ENCODE peak calls at places on chromosomes 11 and 22, in six cellular contexts. One of them, this sample, is unnamed.

GRCh38 chr11:61749607-61750217 is 2.7 kb upstream of the MYRF start:
- DNase-seq in midbrain: peak
- DNase-seq in NCI-H510A treated with DMSO at 0.1 percent for 48 hours: no peak
- DNase-seq in lung microvascular endothelial cell: no peak
- DNase-seq in mucosa of gallbladder: no peak
- DNase-seq in anterior cingulate cortex: peak
- DNase-seq in this sample: no peak

GRCh38 chr11:118696673-118697226 is 17.3 kb upstream of the TREH start:
- DNase-seq in midbrain: no peak
- DNase-seq in NCI-H510A treated with DMSO at 0.1 percent for 48 hours: no peak
- DNase-seq in lung microvascular endothelial cell: no peak
- DNase-seq in mucosa of gallbladder: no peak
- DNase-seq in anterior cingulate cortex: no peak
- DNase-seq in this sample: no peak

GRCh38 chr11:22920939-22921565 is 60.8 kb upstream of the CCDC179 start:
- DNase-seq in midbrain: peak
- DNase-seq in NCI-H510A treated with DMSO at 0.1 percent for 48 hours: peak
- DNase-seq in lung microvascular endothelial cell: peak
- DNase-seq in mucosa of gallbladder: peak
- DNase-seq in anterior cingulate cortex: peak
- DNase-seq in this sample: no peak

GRCh38 chr22:22156716-22157499 is 87.7 kb upstream of the VPREB1 start:
- DNase-seq in midbrain: peak
- DNase-seq in NCI-H510A treated with DMSO at 0.1 percent for 48 hours: peak
- DNase-seq in lung microvascular endothelial cell: peak
- DNase-seq in mucosa of gallbladder: peak
- DNase-seq in anterior cingulate cortex: peak
- DNase-seq in this sample: peak

GRCh38 chr11:68331338-68331947 is 19.1 kb downstream of the LRP5 start:
- DNase-seq in midbrain: no peak
- DNase-seq in NCI-H510A treated with DMSO at 0.1 percent for 48 hours: no peak
- DNase-seq in lung microvascular endothelial cell: peak
- DNase-seq in mucosa of gallbladder: peak
- DNase-seq in anterior cingulate cortex: no peak
- DNase-seq in this sample: no peak

GRCh38 chr22:42743501-42743991 is 22.9 kb upstream of the A4GALT start:
- DNase-seq in midbrain: no peak
- DNase-seq in NCI-H510A treated with DMSO at 0.1 percent for 48 hours: no peak
- DNase-seq in lung microvascular endothelial cell: peak
- DNase-seq in mucosa of gallbladder: peak
- DNase-seq in anterior cingulate cortex: no peak
- DNase-seq in this sample: no peak

GRCh38 chr11:31240340-31240904 is 129.1 kb downstream of the DCDC1 start:
- DNase-seq in midbrain: peak
- DNase-seq in NCI-H510A treated with DMSO at 0.1 percent for 48 hours: peak
- DNase-seq in lung microvascular endothelial cell: peak
- DNase-seq in mucosa of gallbladder: no peak
- DNase-seq in anterior cingulate cortex: peak
- DNase-seq in this sample: no peak

GRCh38 chr11:68127791-68128681 is 6.8 kb upstream of the CHKA start:
- DNase-seq in midbrain: peak
- DNase-seq in NCI-H510A treated with DMSO at 0.1 percent for 48 hours: no peak
- DNase-seq in lung microvascular endothelial cell: peak
- DNase-seq in mucosa of gallbladder: peak
- DNase-seq in anterior cingulate cortex: peak
- DNase-seq in this sample: no peak

GRCh38 chr11:106302416-106302815 is 225.0 kb downstream of the AASDHPPT start:
- DNase-seq in midbrain: no peak
- DNase-seq in NCI-H510A treated with DMSO at 0.1 percent for 48 hours: no peak
- DNase-seq in lung microvascular endothelial cell: no peak
- DNase-seq in mucosa of gallbladder: no peak
- DNase-seq in anterior cingulate cortex: no peak
- DNase-seq in this sample: no peak

GRCh38 chr11:77517226-77517625 is 43.3 kb upstream of the PAK1 start:
- DNase-seq in midbrain: no peak
- DNase-seq in NCI-H510A treated with DMSO at 0.1 percent for 48 hours: no peak
- DNase-seq in lung microvascular endothelial cell: peak
- DNase-seq in mucosa of gallbladder: no peak
- DNase-seq in anterior cingulate cortex: no peak
- DNase-seq in this sample: no peak

GRCh38 chr11:66739983-66740382 is 11.0 kb upstream of the SPTBN2 start:
- DNase-seq in midbrain: no peak
- DNase-seq in NCI-H510A treated with DMSO at 0.1 percent for 48 hours: no peak
- DNase-seq in lung microvascular endothelial cell: no peak
- DNase-seq in mucosa of gallbladder: no peak
- DNase-seq in anterior cingulate cortex: no peak
- DNase-seq in this sample: no peak

GRCh38 chr22:36776722-36777121 is 803 bp upstream of the IFT27 start:
- DNase-seq in midbrain: no peak
- DNase-seq in NCI-H510A treated with DMSO at 0.1 percent for 48 hours: no peak
- DNase-seq in lung microvascular endothelial cell: no peak
- DNase-seq in mucosa of gallbladder: no peak
- DNase-seq in anterior cingulate cortex: no peak
- DNase-seq in this sample: no peak

GRCh38 chr11:45538939-45539338 is 126.5 kb downstream of the CHST1 start:
- DNase-seq in midbrain: no peak
- DNase-seq in NCI-H510A treated with DMSO at 0.1 percent for 48 hours: no peak
- DNase-seq in lung microvascular endothelial cell: no peak
- DNase-seq in mucosa of gallbladder: no peak
- DNase-seq in anterior cingulate cortex: peak
- DNase-seq in this sample: no peak

GRCh38 chr11:128790200-128790599 is 76.9 kb downstream of the KCNJ1 start:
- DNase-seq in midbrain: peak
- DNase-seq in NCI-H510A treated with DMSO at 0.1 percent for 48 hours: no peak
- DNase-seq in lung microvascular endothelial cell: peak
- DNase-seq in mucosa of gallbladder: no peak
- DNase-seq in anterior cingulate cortex: peak
- DNase-seq in this sample: no peak

GRCh38 chr11:85694385-85694980 is 8.5 kb upstream of the CCDC89 start:
- DNase-seq in midbrain: peak
- DNase-seq in NCI-H510A treated with DMSO at 0.1 percent for 48 hours: peak
- DNase-seq in lung microvascular endothelial cell: peak
- DNase-seq in mucosa of gallbladder: no peak
- DNase-seq in anterior cingulate cortex: no peak
- DNase-seq in this sample: no peak

GRCh38 chr11:30741039-30741550 is 154.9 kb upstream of the MPPED2 start:
- DNase-seq in midbrain: no peak
- DNase-seq in NCI-H510A treated with DMSO at 0.1 percent for 48 hours: no peak
- DNase-seq in lung microvascular endothelial cell: no peak
- DNase-seq in mucosa of gallbladder: no peak
- DNase-seq in anterior cingulate cortex: no peak
- DNase-seq in this sample: no peak

GRCh38 chr22:33013051-33013450 is 45.1 kb downstream of the SYN3 start:
- DNase-seq in midbrain: no peak
- DNase-seq in NCI-H510A treated with DMSO at 0.1 percent for 48 hours: peak
- DNase-seq in lung microvascular endothelial cell: no peak
- DNase-seq in mucosa of gallbladder: no peak
- DNase-seq in anterior cingulate cortex: no peak
- DNase-seq in this sample: no peak

GRCh38 chr11:44755553-44756505 is 29.1 kb downstream of the TSPAN18 start:
- DNase-seq in midbrain: no peak
- DNase-seq in NCI-H510A treated with DMSO at 0.1 percent for 48 hours: no peak
- DNase-seq in lung microvascular endothelial cell: peak
- DNase-seq in mucosa of gallbladder: no peak
- DNase-seq in anterior cingulate cortex: no peak
- DNase-seq in this sample: no peak

GRCh38 chr11:32870676-32871075 is 21.9 kb upstream of the QSER1 start:
- DNase-seq in midbrain: no peak
- DNase-seq in NCI-H510A treated with DMSO at 0.1 percent for 48 hours: no peak
- DNase-seq in lung microvascular endothelial cell: peak
- DNase-seq in mucosa of gallbladder: no peak
- DNase-seq in anterior cingulate cortex: no peak
- DNase-seq in this sample: no peak

GRCh38 chr11:111452146-111452545 is 60.0 kb downstream of the BTG4 start:
- DNase-seq in midbrain: no peak
- DNase-seq in NCI-H510A treated with DMSO at 0.1 percent for 48 hours: no peak
- DNase-seq in lung microvascular endothelial cell: no peak
- DNase-seq in mucosa of gallbladder: no peak
- DNase-seq in anterior cingulate cortex: no peak
- DNase-seq in this sample: no peak

GRCh38 chr11:124481365-124482323 is 36.1 kb upstream of the OR8B8 start:
- DNase-seq in midbrain: no peak
- DNase-seq in NCI-H510A treated with DMSO at 0.1 percent for 48 hours: peak
- DNase-seq in lung microvascular endothelial cell: peak
- DNase-seq in mucosa of gallbladder: no peak
- DNase-seq in anterior cingulate cortex: peak
- DNase-seq in this sample: no peak

GRCh38 chr11:86548278-86548917 is 124.0 kb downstream of the ME3 start:
- DNase-seq in midbrain: no peak
- DNase-seq in NCI-H510A treated with DMSO at 0.1 percent for 48 hours: no peak
- DNase-seq in lung microvascular endothelial cell: no peak
- DNase-seq in mucosa of gallbladder: no peak
- DNase-seq in anterior cingulate cortex: peak
- DNase-seq in this sample: no peak

GRCh38 chr22:29882716-29883044 is 294 bp upstream of the MTMR3 start:
- DNase-seq in midbrain: no peak
- DNase-seq in NCI-H510A treated with DMSO at 0.1 percent for 48 hours: no peak
- DNase-seq in lung microvascular endothelial cell: no peak
- DNase-seq in mucosa of gallbladder: no peak
- DNase-seq in anterior cingulate cortex: no peak
- DNase-seq in this sample: no peak

GRCh38 chr22:49954354-49954753 is 6.2 kb upstream of the PIM3 start:
- DNase-seq in midbrain: peak
- DNase-seq in NCI-H510A treated with DMSO at 0.1 percent for 48 hours: peak
- DNase-seq in lung microvascular endothelial cell: no peak
- DNase-seq in mucosa of gallbladder: no peak
- DNase-seq in anterior cingulate cortex: no peak
- DNase-seq in this sample: no peak

GRCh38 chr11:18865951-18866350 is 73.3 kb downstream of the MRGPRX1 start:
- DNase-seq in midbrain: no peak
- DNase-seq in NCI-H510A treated with DMSO at 0.1 percent for 48 hours: no peak
- DNase-seq in lung microvascular endothelial cell: no peak
- DNase-seq in mucosa of gallbladder: no peak
- DNase-seq in anterior cingulate cortex: no peak
- DNase-seq in this sample: no peak

GRCh38 chr11:69013009-69013951 is at the start of gene MRGPRF:
- DNase-seq in midbrain: no peak
- DNase-seq in NCI-H510A treated with DMSO at 0.1 percent for 48 hours: no peak
- DNase-seq in lung microvascular endothelial cell: peak
- DNase-seq in mucosa of gallbladder: peak
- DNase-seq in anterior cingulate cortex: no peak
- DNase-seq in this sample: no peak

GRCh38 chr11:59573216-59573615 is 42.4 kb downstream of the OSBP start:
- DNase-seq in midbrain: no peak
- DNase-seq in NCI-H510A treated with DMSO at 0.1 percent for 48 hours: no peak
- DNase-seq in lung microvascular endothelial cell: no peak
- DNase-seq in mucosa of gallbladder: no peak
- DNase-seq in anterior cingulate cortex: no peak
- DNase-seq in this sample: no peak

GRCh38 chr11:409008-409599 is 5.7 kb downstream of the SIGIRR start:
- DNase-seq in midbrain: no peak
- DNase-seq in NCI-H510A treated with DMSO at 0.1 percent for 48 hours: no peak
- DNase-seq in lung microvascular endothelial cell: no peak
- DNase-seq in mucosa of gallbladder: no peak
- DNase-seq in anterior cingulate cortex: no peak
- DNase-seq in this sample: no peak

GRCh38 chr22:20080776-20081654 is 974 bp downstream of the DGCR8 start:
- DNase-seq in midbrain: no peak
- DNase-seq in NCI-H510A treated with DMSO at 0.1 percent for 48 hours: peak
- DNase-seq in lung microvascular endothelial cell: peak
- DNase-seq in mucosa of gallbladder: no peak
- DNase-seq in anterior cingulate cortex: no peak
- DNase-seq in this sample: no peak

GRCh38 chr11:124602193-124602592 is 9.0 kb upstream of the PANX3 start:
- DNase-seq in midbrain: no peak
- DNase-seq in NCI-H510A treated with DMSO at 0.1 percent for 48 hours: no peak
- DNase-seq in lung microvascular endothelial cell: no peak
- DNase-seq in mucosa of gallbladder: no peak
- DNase-seq in anterior cingulate cortex: no peak
- DNase-seq in this sample: no peak